ENCODE peak calls at places on chromosomes 7 and 10, in nine cellular contexts. I is bronchial epithelial cell; U is upper lobe of right lung; L is osteocyte; K is CD8-positive, alpha-beta T cell; V is PC-3; C is AG09319; D is HFF-Myc; A is NB4. E is an unnamed sample.

GRCh38 chr10:34112431-34112830 is 702.7 kb downstream of the PARD3 start:
- DNase-seq in L (no peak), A (no peak), C (no peak), K (no peak), V (no peak), D (no peak), I (no peak), U (no peak), E (no peak)

GRCh38 chr10:72340510-72340895 is 14.2 kb downstream of the DNAJB12 start:
- DNase-seq in U (peak; percentile 88), K (peak; percentile 64), V (peak; percentile 58), L (no peak), C (no peak), D (no peak), A (peak; percentile 74), I (no peak), E (no peak)

GRCh38 chr10:13920031-13920430 is 333.3 kb downstream of the PRPF18 start:
- DNase-seq in A (no peak), U (no peak), D (no peak), V (no peak), L (no peak), C (no peak), K (no peak), I (no peak), E (no peak)

GRCh38 chr7:1725766-1726630 is 55.9 kb downstream of the ELFN1 start:
- DNase-seq in C (no peak), I (no peak), K (no peak), A (no peak), L (no peak), D (no peak), V (no peak), U (no peak), E (no peak)

GRCh38 chr10:33621143-33621542 is 286.7 kb upstream of the NRP1 start:
- DNase-seq in C (no peak), L (no peak), K (no peak), D (no peak), U (no peak), I (no peak), A (peak; percentile 11), V (no peak), E (no peak)

GRCh38 chr10:94224656-94225055 is 138.1 kb downstream of the NOC3L start:
- DNase-seq in I (peak; percentile 89), U (no peak), V (peak; percentile 70), L (no peak), A (no peak), C (no peak), K (no peak), D (no peak), E (no peak)

GRCh38 chr7:39617010-39617409 is 6.4 kb upstream of the RALA start:
- DNase-seq in I (peak; percentile 37), L (no peak), A (no peak), C (no peak), K (no peak), V (peak; percentile 41), U (no peak), D (no peak), E (no peak)

GRCh38 chr7:125605241-125605640 is 675.6 kb upstream of the POT1 start:
- DNase-seq in L (no peak), U (no peak), V (peak; percentile 27), I (peak; percentile 42), C (no peak), K (no peak), A (no peak), D (no peak), E (no peak)

GRCh38 chr7:76071316-76072242 is 23.7 kb downstream of the MDH2 start:
- DNase-seq in C (no peak), A (peak; percentile 4), U (peak; percentile 68), L (no peak), D (no peak), I (no peak), V (no peak), K (no peak), E (no peak)

GRCh38 chr7:117248810-117249209 is 74.0 kb downstream of the WNT2 start:
- DNase-seq in K (no peak), A (no peak), V (no peak), C (no peak), I (no peak), U (no peak), L (no peak), D (no peak), E (no peak)

GRCh38 chr7:131328387-131329175 is 905 bp downstream of the MKLN1 start:
- DNase-seq in K (no peak), D (no peak), L (no peak), U (no peak), I (peak; percentile 30), C (peak; percentile 3), V (peak; percentile 7), A (no peak), E (no peak)

GRCh38 chr10:35691522-35692236 is 49.6 kb upstream of the FZD8 start:
- DNase-seq in A (no peak), V (no peak), K (no peak), I (no peak), C (no peak), U (no peak), D (no peak), L (no peak), E (no peak)

GRCh38 chr7:835491-836401 is 3.5 kb downstream of the SUN1 start:
- DNase-seq in A (peak; percentile 34), L (no peak), D (no peak), C (no peak), V (peak; percentile 73), K (no peak), U (no peak), I (peak; percentile 92), E (no peak)

GRCh38 chr10:10734356-10735064 is 283.2 kb upstream of the CELF2 start:
- DNase-seq in I (no peak), C (no peak), V (no peak), K (no peak), A (no peak), D (no peak), U (no peak), L (no peak), E (no peak)

GRCh38 chr10:67657775-67658174 is 38.2 kb downstream of the CTNNA3 start:
- DNase-seq in U (no peak), A (no peak), K (no peak), I (no peak), V (no peak), C (no peak), D (no peak), L (no peak), E (no peak)
- TF ChIP-seq CTCF in U (no peak), A (no peak), K (no peak), I (no peak), V (peak; percentile 28), C (no peak), D (peak; percentile 5), L (no peak), E (no peak)

GRCh38 chr7:3214090-3214413 is 87.0 kb upstream of the SDK1 start:
- DNase-seq in C (no peak), I (no peak), K (no peak), D (no peak), L (no peak), A (no peak), V (no peak), U (no peak), E (no peak)

GRCh38 chr7:3206101-3206500 is 95.0 kb upstream of the SDK1 start:
- DNase-seq in D (no peak), V (no peak), A (no peak), I (no peak), U (no peak), C (no peak), K (no peak), L (no peak), E (no peak)

GRCh38 chr7:3206771-3207191 is 94.3 kb upstream of the SDK1 start:
- DNase-seq in U (no peak), L (peak; percentile 75), I (no peak), D (no peak), C (no peak), K (no peak), A (no peak), V (no peak), E (no peak)

GRCh38 chr7:3207387-3207786 is 93.7 kb upstream of the SDK1 start:
- DNase-seq in A (no peak), L (peak; percentile 48), V (no peak), K (no peak), D (no peak), U (no peak), I (no peak), C (no peak), E (no peak)

GRCh38 chr7:3210531-3210930 is 90.5 kb upstream of the SDK1 start:
- DNase-seq in U (no peak), K (no peak), D (no peak), L (peak; percentile 34), A (no peak), I (no peak), C (no peak), V (no peak), E (no peak)
- TF ChIP-seq CTCF in U (no peak), K (no peak), D (no peak), L (no peak), A (no peak), I (no peak), C (no peak), V (no peak), E (no peak)

GRCh38 chr7:151856098-151856497 is 20.8 kb downstream of the PRKAG2 start:
- DNase-seq in A (no peak), I (no peak), L (no peak), D (no peak), U (no peak), C (no peak), K (no peak), V (peak; percentile 19), E (no peak)
- TF ChIP-seq CTCF in A (no peak), I (peak; percentile 32), L (no peak), D (no peak), U (no peak), C (no peak), K (no peak), V (peak; percentile 47), E (no peak)

GRCh38 chr7:30074422-30075030 is 46.3 kb downstream of the PLEKHA8 start:
- DNase-seq in U (no peak), L (no peak), I (peak; percentile 74), D (no peak), A (peak; percentile 65), K (no peak), V (peak; percentile 70), C (no peak), E (no peak)
- TF ChIP-seq CTCF in U (peak; percentile 44), L (peak; percentile 54), I (peak; percentile 48), D (peak; percentile 37), A (peak; percentile 30), K (peak; percentile 28), V (peak; percentile 78), C (peak; percentile 43), E (peak; percentile 62)

GRCh38 chr10:27513451-27514191 is 9.5 kb downstream of the RAB18 start:
- DNase-seq in L (no peak), V (peak; percentile 77), I (peak; percentile 76), U (no peak), C (no peak), D (peak; percentile 22), A (no peak), K (no peak), E (no peak)
- TF ChIP-seq CTCF in L (no peak), V (no peak), I (no peak), U (no peak), C (no peak), D (no peak), A (no peak), K (no peak), E (no peak)

GRCh38 chr10:133308431-133309110 is at the start of the genes TUBGCP2 and ZNF511:
- DNase-seq in U (peak; percentile 95), I (peak; percentile 62), C (peak; percentile 57), D (no peak), V (peak; percentile 72), L (peak; percentile 95), A (peak; percentile 90), K (peak; percentile 82), E (no peak)
- TF ChIP-seq CTCF in U (no peak), I (peak; percentile 38), C (peak; percentile 17), D (peak; percentile 8), V (no peak), L (no peak), A (peak; percentile 21), K (no peak), E (no peak)

GRCh38 chr7:98483276-98483963 is 82.5 kb upstream of the BAIAP2L1 start:
- DNase-seq in U (no peak), K (no peak), L (no peak), V (no peak), A (no peak), I (no peak), C (no peak), D (no peak), E (no peak)
- TF ChIP-seq CTCF in U (no peak), K (no peak), L (no peak), V (no peak), A (no peak), I (no peak), C (no peak), D (no peak), E (no peak)